ENCODE peak calls at places on chromosomes 6 and 20, in five cellular contexts. One of them, this sample, is unnamed.

GRCh38 chr6:108425428-108425827 is 130.6 kb downstream of the AFG1L start:
- DNase-seq in RCC 7860: no peak
- DNase-seq in non-pigmented ciliary epithelial cell: no peak
- DNase-seq in activated naive CD4-positive, alpha-beta T cell treated with Interleukin-2 at 50 U/mL for 16 hours: no peak
- DNase-seq in AG04450: no peak
- DNase-seq in this sample: no peak

GRCh38 chr6:7440476-7440875 is 50.9 kb downstream of the RIOK1 start:
- DNase-seq in RCC 7860: no peak
- DNase-seq in activated naive CD4-positive, alpha-beta T cell treated with Interleukin-2 at 50 U/mL for 16 hours: no peak
- DNase-seq in AG04450: no peak
- DNase-seq in non-pigmented ciliary epithelial cell: no peak
- DNase-seq in this sample: peak

GRCh38 chr6:38153076-38153475 is 333.5 kb downstream of the ZFAND3 start:
- DNase-seq in RCC 7860: no peak
- DNase-seq in non-pigmented ciliary epithelial cell: no peak
- DNase-seq in AG04450: no peak
- DNase-seq in activated naive CD4-positive, alpha-beta T cell treated with Interleukin-2 at 50 U/mL for 16 hours: no peak
- DNase-seq in this sample: no peak

GRCh38 chr6:37860226-37860839 is 40.8 kb downstream of the ZFAND3 start:
- DNase-seq in RCC 7860: no peak
- DNase-seq in non-pigmented ciliary epithelial cell: no peak
- DNase-seq in AG04450: no peak
- DNase-seq in activated naive CD4-positive, alpha-beta T cell treated with Interleukin-2 at 50 U/mL for 16 hours: no peak
- DNase-seq in this sample: no peak

GRCh38 chr20:34883087-34883688 is 6.8 kb downstream of the ACSS2 start:
- DNase-seq in AG04450: no peak
- DNase-seq in activated naive CD4-positive, alpha-beta T cell treated with Interleukin-2 at 50 U/mL for 16 hours: no peak
- DNase-seq in RCC 7860: no peak
- DNase-seq in non-pigmented ciliary epithelial cell: no peak
- DNase-seq in this sample: no peak

GRCh38 chr6:88008411-88008810 is 39.2 kb upstream of the SPACA1 start:
- DNase-seq in non-pigmented ciliary epithelial cell: no peak
- DNase-seq in RCC 7860: peak
- DNase-seq in AG04450: no peak
- DNase-seq in activated naive CD4-positive, alpha-beta T cell treated with Interleukin-2 at 50 U/mL for 16 hours: no peak
- DNase-seq in this sample: no peak

GRCh38 chr6:163370807-163371206 is 43.7 kb upstream of the QKI start:
- DNase-seq in activated naive CD4-positive, alpha-beta T cell treated with Interleukin-2 at 50 U/mL for 16 hours: no peak
- DNase-seq in RCC 7860: no peak
- DNase-seq in non-pigmented ciliary epithelial cell: no peak
- DNase-seq in AG04450: no peak
- DNase-seq in this sample: no peak

GRCh38 chr6:111533087-111533784 is 50.2 kb upstream of the REV3L start:
- DNase-seq in activated naive CD4-positive, alpha-beta T cell treated with Interleukin-2 at 50 U/mL for 16 hours: peak
- DNase-seq in RCC 7860: no peak
- DNase-seq in non-pigmented ciliary epithelial cell: no peak
- DNase-seq in AG04450: no peak
- DNase-seq in this sample: no peak

GRCh38 chr6:14635195-14635594 is 517.6 kb downstream of the CD83 start:
- DNase-seq in non-pigmented ciliary epithelial cell: no peak
- DNase-seq in RCC 7860: no peak
- DNase-seq in activated naive CD4-positive, alpha-beta T cell treated with Interleukin-2 at 50 U/mL for 16 hours: peak
- DNase-seq in AG04450: no peak
- DNase-seq in this sample: no peak

GRCh38 chr6:168150551-168151444 is 71.8 kb upstream of the FRMD1 start:
- DNase-seq in AG04450: no peak
- DNase-seq in RCC 7860: no peak
- DNase-seq in non-pigmented ciliary epithelial cell: no peak
- DNase-seq in activated naive CD4-positive, alpha-beta T cell treated with Interleukin-2 at 50 U/mL for 16 hours: no peak
- DNase-seq in this sample: no peak

GRCh38 chr6:37313698-37314097 is 40.1 kb upstream of the RNF8 start:
- DNase-seq in non-pigmented ciliary epithelial cell: no peak
- DNase-seq in AG04450: no peak
- DNase-seq in RCC 7860: no peak
- DNase-seq in activated naive CD4-positive, alpha-beta T cell treated with Interleukin-2 at 50 U/mL for 16 hours: no peak
- DNase-seq in this sample: no peak

GRCh38 chr6:138246650-138247440 is 28.6 kb upstream of the PBOV1 start:
- DNase-seq in activated naive CD4-positive, alpha-beta T cell treated with Interleukin-2 at 50 U/mL for 16 hours: no peak
- DNase-seq in AG04450: no peak
- DNase-seq in RCC 7860: no peak
- DNase-seq in non-pigmented ciliary epithelial cell: no peak
- DNase-seq in this sample: no peak

GRCh38 chr6:111792914-111793700 is 80.1 kb downstream of the FYN start:
- DNase-seq in RCC 7860: no peak
- DNase-seq in non-pigmented ciliary epithelial cell: no peak
- DNase-seq in activated naive CD4-positive, alpha-beta T cell treated with Interleukin-2 at 50 U/mL for 16 hours: no peak
- DNase-seq in AG04450: no peak
- DNase-seq in this sample: no peak

GRCh38 chr20:20888273-20888656 is 175.8 kb upstream of the RALGAPA2 start:
- DNase-seq in AG04450: no peak
- DNase-seq in activated naive CD4-positive, alpha-beta T cell treated with Interleukin-2 at 50 U/mL for 16 hours: no peak
- DNase-seq in RCC 7860: no peak
- DNase-seq in non-pigmented ciliary epithelial cell: no peak
- DNase-seq in this sample: no peak

GRCh38 chr20:3654326-3655031 is 8.7 kb downstream of the GFRA4 start:
- DNase-seq in AG04450: no peak
- DNase-seq in activated naive CD4-positive, alpha-beta T cell treated with Interleukin-2 at 50 U/mL for 16 hours: no peak
- DNase-seq in RCC 7860: no peak
- DNase-seq in non-pigmented ciliary epithelial cell: no peak
- DNase-seq in this sample: no peak

GRCh38 chr6:168154263-168154917 is 75.4 kb upstream of the FRMD1 start:
- DNase-seq in non-pigmented ciliary epithelial cell: no peak
- DNase-seq in RCC 7860: no peak
- DNase-seq in activated naive CD4-positive, alpha-beta T cell treated with Interleukin-2 at 50 U/mL for 16 hours: no peak
- DNase-seq in AG04450: no peak
- DNase-seq in this sample: no peak

GRCh38 chr6:111472933-111473435 is 10.0 kb downstream of the REV3L start:
- DNase-seq in activated naive CD4-positive, alpha-beta T cell treated with Interleukin-2 at 50 U/mL for 16 hours: no peak
- DNase-seq in AG04450: no peak
- DNase-seq in non-pigmented ciliary epithelial cell: no peak
- DNase-seq in RCC 7860: no peak
- DNase-seq in this sample: no peak

GRCh38 chr6:74137910-74138309 is 441.9 kb downstream of the CD109 start:
- DNase-seq in AG04450: peak
- DNase-seq in RCC 7860: no peak
- DNase-seq in activated naive CD4-positive, alpha-beta T cell treated with Interleukin-2 at 50 U/mL for 16 hours: no peak
- DNase-seq in non-pigmented ciliary epithelial cell: peak
- DNase-seq in this sample: peak

GRCh38 chr20:5214826-5215225 is 88.0 kb downstream of the CDS2 start:
- DNase-seq in activated naive CD4-positive, alpha-beta T cell treated with Interleukin-2 at 50 U/mL for 16 hours: no peak
- DNase-seq in RCC 7860: no peak
- DNase-seq in AG04450: no peak
- DNase-seq in non-pigmented ciliary epithelial cell: no peak
- DNase-seq in this sample: no peak

GRCh38 chr20:24027229-24027628 is 38.6 kb upstream of the GGTLC1 start:
- DNase-seq in activated naive CD4-positive, alpha-beta T cell treated with Interleukin-2 at 50 U/mL for 16 hours: peak
- DNase-seq in RCC 7860: no peak
- DNase-seq in non-pigmented ciliary epithelial cell: no peak
- DNase-seq in AG04450: no peak
- DNase-seq in this sample: no peak

GRCh38 chr20:2470051-2470431 is 548 bp downstream of the SNRPB start:
- DNase-seq in activated naive CD4-positive, alpha-beta T cell treated with Interleukin-2 at 50 U/mL for 16 hours: peak
- DNase-seq in AG04450: no peak
- DNase-seq in non-pigmented ciliary epithelial cell: no peak
- DNase-seq in RCC 7860: peak
- DNase-seq in this sample: no peak

GRCh38 chr6:1558388-1558787 is 51.3 kb upstream of the FOXC1 start:
- DNase-seq in non-pigmented ciliary epithelial cell: no peak
- DNase-seq in activated naive CD4-positive, alpha-beta T cell treated with Interleukin-2 at 50 U/mL for 16 hours: no peak
- DNase-seq in AG04450: no peak
- DNase-seq in RCC 7860: no peak
- DNase-seq in this sample: no peak

GRCh38 chr20:38663660-38664059 is 60.6 kb upstream of the SLC32A1 start:
- DNase-seq in RCC 7860: no peak
- DNase-seq in AG04450: no peak
- DNase-seq in non-pigmented ciliary epithelial cell: no peak
- DNase-seq in activated naive CD4-positive, alpha-beta T cell treated with Interleukin-2 at 50 U/mL for 16 hours: no peak
- DNase-seq in this sample: no peak

GRCh38 chr20:62737971-62738881 is 29.6 kb downstream of the NTSR1 start:
- DNase-seq in activated naive CD4-positive, alpha-beta T cell treated with Interleukin-2 at 50 U/mL for 16 hours: no peak
- DNase-seq in AG04450: no peak
- DNase-seq in RCC 7860: no peak
- DNase-seq in non-pigmented ciliary epithelial cell: no peak
- DNase-seq in this sample: no peak

GRCh38 chr6:129641344-129641743 is 68.6 kb downstream of the ARHGAP18 start:
- DNase-seq in RCC 7860: peak
- DNase-seq in activated naive CD4-positive, alpha-beta T cell treated with Interleukin-2 at 50 U/mL for 16 hours: no peak
- DNase-seq in AG04450: no peak
- DNase-seq in non-pigmented ciliary epithelial cell: peak
- DNase-seq in this sample: peak

GRCh38 chr20:38357653-38358207 is 11.4 kb downstream of the LBP start:
- DNase-seq in RCC 7860: peak
- DNase-seq in non-pigmented ciliary epithelial cell: no peak
- DNase-seq in activated naive CD4-positive, alpha-beta T cell treated with Interleukin-2 at 50 U/mL for 16 hours: no peak
- DNase-seq in AG04450: no peak
- DNase-seq in this sample: no peak

GRCh38 chr6:39302669-39303424 is 11.4 kb downstream of the KCNK17 start:
- DNase-seq in RCC 7860: peak
- DNase-seq in activated naive CD4-positive, alpha-beta T cell treated with Interleukin-2 at 50 U/mL for 16 hours: peak
- DNase-seq in AG04450: peak
- DNase-seq in non-pigmented ciliary epithelial cell: peak
- DNase-seq in this sample: no peak

GRCh38 chr6:45946352-45946751 is 69.3 kb downstream of the CLIC5 start:
- DNase-seq in RCC 7860: no peak
- DNase-seq in activated naive CD4-positive, alpha-beta T cell treated with Interleukin-2 at 50 U/mL for 16 hours: no peak
- DNase-seq in AG04450: peak
- DNase-seq in non-pigmented ciliary epithelial cell: no peak
- DNase-seq in this sample: peak

GRCh38 chr20:13995086-13995665 is at the start of gene MACROD2:
- DNase-seq in non-pigmented ciliary epithelial cell: peak
- DNase-seq in activated naive CD4-positive, alpha-beta T cell treated with Interleukin-2 at 50 U/mL for 16 hours: no peak
- DNase-seq in RCC 7860: peak
- DNase-seq in AG04450: no peak
- DNase-seq in this sample: peak

GRCh38 chr20:63664861-63665594 is 6.9 kb downstream of the RTEL1 start:
- DNase-seq in AG04450: no peak
- DNase-seq in RCC 7860: no peak
- DNase-seq in non-pigmented ciliary epithelial cell: no peak
- DNase-seq in activated naive CD4-positive, alpha-beta T cell treated with Interleukin-2 at 50 U/mL for 16 hours: no peak
- DNase-seq in this sample: no peak

GRCh38 chr20:32945710-32946221 is 58.5 kb downstream of the SUN5 start:
- DNase-seq in activated naive CD4-positive, alpha-beta T cell treated with Interleukin-2 at 50 U/mL for 16 hours: no peak
- DNase-seq in RCC 7860: no peak
- DNase-seq in AG04450: peak
- DNase-seq in non-pigmented ciliary epithelial cell: peak
- DNase-seq in this sample: no peak

GRCh38 chr6:142833054-142833453 is 111.9 kb downstream of the HIVEP2 start:
- DNase-seq in non-pigmented ciliary epithelial cell: peak
- DNase-seq in AG04450: peak
- DNase-seq in RCC 7860: peak
- DNase-seq in activated naive CD4-positive, alpha-beta T cell treated with Interleukin-2 at 50 U/mL for 16 hours: peak
- DNase-seq in this sample: peak

GRCh38 chr20:63484651-63485403 is 12.4 kb upstream of the KCNQ2 start:
- DNase-seq in RCC 7860: no peak
- DNase-seq in activated naive CD4-positive, alpha-beta T cell treated with Interleukin-2 at 50 U/mL for 16 hours: no peak
- DNase-seq in non-pigmented ciliary epithelial cell: no peak
- DNase-seq in AG04450: no peak
- DNase-seq in this sample: no peak

GRCh38 chr20:52047811-52048302 is 143.7 kb downstream of the ZFP64 start:
- DNase-seq in RCC 7860: no peak
- DNase-seq in non-pigmented ciliary epithelial cell: peak
- DNase-seq in activated naive CD4-positive, alpha-beta T cell treated with Interleukin-2 at 50 U/mL for 16 hours: peak
- DNase-seq in AG04450: no peak
- DNase-seq in this sample: no peak